ENCODE peak calls at places on chromosomes 5 and 9, in eight cellular contexts. E is GM12891, P is GM12892, N is GM12878, V is spleen, A is IMR-90, Z is ovary, B is body of pancreas. K is an unnamed sample.

GRCh38 chr9:29397148-29397547 is 1823.9 kb upstream of the C9orf72 start:
- DNase-seq in E (no peak), P (no peak), N (no peak), V (no peak), A (no peak), Z (no peak), B (no peak), K (no peak)

GRCh38 chr9:95129651-95130291 is 187.7 kb downstream of the FANCC start:
- DNase-seq in E (no peak), P (no peak), N (no peak), V (no peak), A (no peak), Z (no peak), B (peak; percentile 59), K (no peak)

GRCh38 chr5:41637869-41638268 is 127.5 kb upstream of the PLCXD3 start:
- DNase-seq in E (no peak), P (no peak), N (no peak), V (no peak), A (no peak), Z (no peak), B (no peak), K (no peak)

GRCh38 chr5:458547-459353 is 15.8 kb downstream of the EXOC3 start:
- DNase-seq in E (no peak), P (no peak), N (peak; percentile 56), V (peak; percentile 38), A (peak; percentile 65), Z (peak; percentile 14), B (peak; percentile 49), K (peak; percentile 48)

GRCh38 chr9:38414040-38414723 is 10.1 kb downstream of the IGFBPL1 start:
- DNase-seq in E (no peak), P (no peak), N (no peak), V (no peak), A (no peak), Z (no peak), B (no peak), K (no peak)

GRCh38 chr9:7704543-7704942 is 95.0 kb downstream of the DMAC1 start:
- DNase-seq in E (no peak), P (no peak), N (no peak), V (no peak), A (no peak), Z (no peak), B (no peak), K (no peak)

GRCh38 chr9:34635556-34635955 is 2.0 kb downstream of the SIGMAR1 start:
- DNase-seq in E (no peak), P (no peak), N (no peak), V (no peak), A (no peak), Z (no peak), B (no peak), K (no peak)

GRCh38 chr5:74433255-74434123 is 207.0 kb downstream of the ENC1 start:
- DNase-seq in E (peak; percentile 5), P (no peak), N (peak; percentile 68), V (no peak), A (peak; percentile 22), Z (no peak), B (no peak), K (peak; percentile 26)

GRCh38 chr9:134637241-134637640 is 4.4 kb upstream of the COL5A1 start:
- DNase-seq in E (no peak), P (no peak), N (no peak), V (peak; percentile 66), A (no peak), Z (peak; percentile 20), B (no peak), K (peak; percentile 58)

GRCh38 chr9:88339322-88339721 is 48.9 kb upstream of the SPIN1 start:
- DNase-seq in E (no peak), P (no peak), N (no peak), V (no peak), A (no peak), Z (no peak), B (no peak), K (no peak)

GRCh38 chr5:72129730-72130129 is 22.5 kb downstream of the MAP1B start:
- DNase-seq in E (no peak), P (no peak), N (no peak), V (no peak), A (peak; percentile 33), Z (no peak), B (no peak), K (no peak)

GRCh38 chr5:109529520-109529919 is 119.7 kb upstream of the PJA2 start:
- DNase-seq in E (no peak), P (no peak), N (no peak), V (no peak), A (peak; percentile 36), Z (no peak), B (peak; percentile 70), K (no peak)

GRCh38 chr5:75052461-75053285 is at the start of gene GCNT4:
- DNase-seq in E (peak; percentile 25), P (peak; percentile 21), N (no peak), V (peak; percentile 84), A (peak; percentile 36), Z (peak; percentile 54), B (peak; percentile 71), K (peak; percentile 58)

GRCh38 chr9:120971938-120972337 is 45.3 kb upstream of the TRAF1 start:
- DNase-seq in E (no peak), P (no peak), N (no peak), V (no peak), A (no peak), Z (no peak), B (no peak), K (no peak)

GRCh38 chr5:136235316-136235715 is 42.4 kb upstream of the SMIM32 start:
- DNase-seq in E (no peak), P (no peak), N (no peak), V (no peak), A (no peak), Z (no peak), B (no peak), K (no peak)

GRCh38 chr5:64074533-64074932 is 91.1 kb upstream of the RNF180 start:
- DNase-seq in E (peak; percentile 17), P (no peak), N (no peak), V (no peak), A (peak; percentile 3), Z (no peak), B (no peak), K (no peak)

GRCh38 chr9:76180541-76180940 is 213.7 kb downstream of the RFK start:
- DNase-seq in E (no peak), P (no peak), N (no peak), V (no peak), A (peak; percentile 69), Z (no peak), B (no peak), K (no peak)

GRCh38 chr5:149313151-149313841 is 32.0 kb upstream of the GRPEL2 start:
- DNase-seq in E (no peak), P (no peak), N (no peak), V (no peak), A (no peak), Z (no peak), B (no peak), K (no peak)

GRCh38 chr5:111129938-111130337 is 37.8 kb downstream of the WDR36 start:
- DNase-seq in E (no peak), P (no peak), N (no peak), V (no peak), A (peak; percentile 60), Z (no peak), B (no peak), K (no peak)

DNA sequence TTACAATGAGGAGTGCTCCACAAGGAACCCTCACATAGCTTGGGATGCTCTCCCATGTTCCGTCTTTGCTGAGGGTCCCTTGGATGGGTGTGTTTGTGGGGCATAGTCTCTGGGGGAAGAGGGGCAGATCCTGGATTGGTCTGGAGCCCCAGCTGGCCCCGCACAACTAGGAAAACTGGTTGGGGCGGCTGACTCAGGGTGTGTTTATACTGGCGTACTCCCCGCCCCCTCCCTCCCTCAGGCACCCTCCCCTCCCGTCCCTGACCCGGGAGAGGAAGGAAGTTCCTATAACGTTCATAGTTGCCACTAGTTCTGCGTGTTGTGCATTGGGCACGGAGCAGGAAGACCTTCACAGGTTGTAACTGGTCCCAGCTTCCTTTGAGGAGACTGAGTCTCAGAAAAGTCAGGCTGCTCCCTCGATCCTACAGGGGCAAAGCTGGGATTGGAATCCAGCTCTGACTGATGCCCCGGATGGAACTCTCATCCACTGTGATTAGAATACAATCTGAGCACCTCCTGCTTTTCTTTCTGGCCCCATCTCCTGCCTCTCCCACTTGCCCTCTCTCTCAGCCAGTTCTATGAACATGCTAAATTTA is 11.0 kb downstream of the IER5L start:
- DNase-seq in E (no peak), P (no peak), N (no peak), V (no peak), A (peak; percentile 80), Z (peak; percentile 81), B (peak; percentile 95), K (peak; percentile 91)
- TF ChIP-seq POLR2A in E (no peak), P (no peak), N (no peak), V (no peak), A (no peak), Z (peak; percentile 29), B (peak; percentile 66), K (no peak)

DNA sequence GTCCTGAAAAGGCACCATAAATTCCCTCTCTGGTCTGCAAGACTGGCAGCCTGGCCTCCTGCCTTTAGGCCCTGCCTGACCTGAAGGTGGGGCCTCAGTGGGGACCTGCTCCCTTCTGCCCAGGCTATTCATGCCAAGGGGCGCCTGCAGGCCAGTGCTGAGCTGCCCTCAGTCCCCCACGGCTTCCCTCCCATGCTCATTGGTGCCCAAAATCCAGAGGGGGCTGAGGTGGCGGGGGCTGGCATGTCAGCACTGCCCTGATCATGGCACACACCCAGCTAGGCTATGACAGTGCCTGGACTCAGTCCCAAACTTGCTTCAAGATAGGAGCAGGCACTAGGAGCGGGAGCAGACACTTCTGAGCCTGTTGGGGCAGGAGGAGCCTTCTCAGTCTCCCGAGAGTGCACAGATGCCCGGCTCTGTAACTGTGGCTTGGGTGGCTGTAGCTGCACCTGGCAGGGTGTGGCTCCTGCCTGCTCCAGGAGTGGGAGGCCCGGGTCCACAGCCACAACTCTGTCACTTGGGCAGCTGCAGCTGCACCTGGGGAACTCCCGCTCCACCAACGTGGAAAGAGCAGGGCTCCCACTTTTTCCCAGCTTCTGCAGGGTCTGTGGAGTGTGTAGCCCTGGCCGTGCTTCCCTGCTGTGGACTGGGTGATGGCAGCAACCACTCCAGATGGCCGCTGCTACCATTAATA is 49.0 kb downstream of the NDUFAF2 start:
- DNase-seq in E (no peak), P (no peak), N (no peak), V (peak; percentile 66), A (no peak), Z (no peak), B (peak; percentile 11), K (peak; percentile 32)
- TF ChIP-seq POLR2A in E (no peak), P (no peak), N (no peak), V (no peak), A (no peak), Z (no peak), B (no peak), K (no peak)

DNA sequence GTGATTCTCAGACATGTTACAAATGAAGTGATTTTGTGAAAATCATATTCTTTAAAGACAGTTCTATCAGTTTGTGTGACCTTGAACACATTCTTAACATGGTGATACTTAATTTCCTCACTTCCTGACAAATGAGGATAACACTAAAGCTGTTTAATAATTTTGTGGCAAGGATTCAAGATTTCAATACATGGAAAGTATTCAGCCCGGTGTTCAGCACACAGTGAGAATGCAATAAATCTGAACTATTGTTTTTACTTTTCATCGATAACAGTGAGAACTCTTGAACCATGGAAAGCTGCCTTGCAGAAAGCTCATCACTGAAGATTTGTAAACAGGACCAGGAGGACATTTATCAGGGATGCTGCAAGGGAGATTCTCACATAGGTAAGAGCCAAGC is 57.1 kb upstream of the C5orf46 start:
- DNase-seq in E (no peak), P (no peak), N (no peak), V (no peak), A (no peak), Z (no peak), B (no peak), K (no peak)
- TF ChIP-seq POLR2A in E (no peak), P (no peak), N (no peak), V (no peak), A (no peak), Z (no peak), B (no peak), K (no peak)

GRCh38 chr5:87560528-87560927 is 147.8 kb upstream of the CCNH start:
- DNase-seq in E (no peak), P (no peak), N (no peak), V (no peak), A (no peak), Z (no peak), B (no peak), K (no peak)
- TF ChIP-seq POLR2A in E (no peak), P (no peak), N (no peak), V (no peak), A (no peak), Z (no peak), B (no peak), K (no peak)